ENCODE peak calls at places on chromosome 13, in ten cellular contexts. E, V, B, R, O, W, Q, K, L and F are unnamed samples.

GRCh38 chr13:105573134-105573533 is 962.3 kb downstream of the EFNB2 start:
- DNase-seq in E (no peak), V (no peak), B (no peak), R (no peak), O (no peak), W (no peak), Q (no peak), K (no peak), L (no peak), F (no peak)

GRCh38 chr13:21050288-21051197 is 10.8 kb downstream of the LATS2 start:
- DNase-seq in E (no peak), V (no peak), B (no peak), R (no peak), O (no peak), W (no peak), Q (no peak), K (no peak), L (peak; percentile 39), F (no peak)

GRCh38 chr13:80339841-80340642 is 884 bp downstream of the SPRY2 start:
- DNase-seq in E (peak; percentile 41), V (peak; percentile 76), B (no peak), R (peak; percentile 56), O (no peak), W (peak; percentile 83), Q (no peak), K (no peak), L (peak; percentile 34), F (no peak)

GRCh38 chr13:110287031-110287828 is 19.7 kb downstream of the COL4A1 start:
- DNase-seq in E (no peak), V (no peak), B (no peak), R (no peak), O (no peak), W (no peak), Q (no peak), K (no peak), L (no peak), F (peak; percentile 76)

GRCh38 chr13:28540612-28541011 is 45.7 kb upstream of the FLT1 start:
- DNase-seq in E (no peak), V (no peak), B (no peak), R (no peak), O (no peak), W (no peak), Q (no peak), K (no peak), L (peak; percentile 13), F (no peak)

GRCh38 chr13:74206061-74206561 is 71.9 kb upstream of the KLF12 start:
- DNase-seq in E (no peak), V (no peak), B (no peak), R (peak; percentile 40), O (no peak), W (no peak), Q (no peak), K (no peak), L (peak; percentile 82), F (no peak)

GRCh38 chr13:40149611-40150283 is 494.3 kb downstream of the COG6 start:
- DNase-seq in E (no peak), V (peak; percentile 76), B (no peak), R (no peak), O (no peak), W (no peak), Q (no peak), K (no peak), L (peak; percentile 96), F (no peak)

GRCh38 chr13:61128850-61129645 is 286.6 kb downstream of the PCDH20 start:
- DNase-seq in E (no peak), V (no peak), B (no peak), R (peak; percentile 25), O (no peak), W (no peak), Q (no peak), K (no peak), L (no peak), F (no peak)

GRCh38 chr13:40190656-40191100 is 475.8 kb downstream of the FOXO1 start:
- DNase-seq in E (peak; percentile 55), V (peak; percentile 79), B (no peak), R (peak; percentile 66), O (peak; percentile 66), W (no peak), Q (peak; percentile 50), K (peak; percentile 52), L (peak; percentile 98), F (no peak)

GRCh38 chr13:79525458-79525857 is 44.5 kb downstream of the NDFIP2 start:
- DNase-seq in E (no peak), V (no peak), B (no peak), R (no peak), O (no peak), W (no peak), Q (no peak), K (no peak), L (no peak), F (no peak)

GRCh38 chr13:47256618-47257017 is 359.8 kb upstream of the HTR2A start:
- DNase-seq in E (no peak), V (no peak), B (no peak), R (no peak), O (no peak), W (no peak), Q (no peak), K (no peak), L (peak; percentile 23), F (no peak)

GRCh38 chr13:73065665-73066350 is 7.0 kb downstream of the KLF5 start:
- DNase-seq in E (no peak), V (no peak), B (no peak), R (peak; percentile 18), O (no peak), W (no peak), Q (no peak), K (no peak), L (no peak), F (no peak)

GRCh38 chr13:49683489-49683888 is 7.8 kb downstream of the EBPL start:
- DNase-seq in E (no peak), V (no peak), B (no peak), R (no peak), O (no peak), W (no peak), Q (no peak), K (no peak), L (no peak), F (peak; percentile 17)

GRCh38 chr13:48727252-48728011 is 73.7 kb downstream of the CYSLTR2 start:
- DNase-seq in E (no peak), V (no peak), B (no peak), R (no peak), O (no peak), W (no peak), Q (no peak), K (no peak), L (peak; percentile 61), F (no peak)

GRCh38 chr13:72221276-72221962 is 354.4 kb upstream of the DACH1 start:
- DNase-seq in E (no peak), V (no peak), B (no peak), R (peak; percentile 95), O (no peak), W (no peak), Q (no peak), K (no peak), L (peak; percentile 26), F (no peak)

GRCh38 chr13:43473437-43473836 is 313.3 kb downstream of the ENOX1 start:
- DNase-seq in E (no peak), V (no peak), B (no peak), R (peak; percentile 42), O (no peak), W (no peak), Q (no peak), K (no peak), L (no peak), F (no peak)

GRCh38 chr13:64551755-64552154 is 2678.4 kb downstream of the PCDH9 start:
- DNase-seq in E (no peak), V (no peak), B (no peak), R (no peak), O (no peak), W (no peak), Q (no peak), K (no peak), L (peak; percentile 73), F (no peak)

GRCh38 chr13:70523622-70524021 is 415.4 kb upstream of the KLHL1 start:
- DNase-seq in E (no peak), V (no peak), B (no peak), R (no peak), O (no peak), W (no peak), Q (no peak), K (no peak), L (peak; percentile 15), F (no peak)

GRCh38 chr13:110980921-110981320 is 66.1 kb upstream of the ANKRD10 start:
- DNase-seq in E (no peak), V (no peak), B (no peak), R (no peak), O (no peak), W (no peak), Q (no peak), K (no peak), L (no peak), F (no peak)

GRCh38 chr13:44425041-44425814 is 51.6 kb downstream of the SERP2 start:
- DNase-seq in E (peak; percentile 12), V (no peak), B (no peak), R (no peak), O (no peak), W (peak; percentile 16), Q (no peak), K (no peak), L (no peak), F (no peak)

GRCh38 chr13:51999525-51999924 is 11.7 kb downstream of the ATP7B start:
- DNase-seq in E (no peak), V (no peak), B (no peak), R (no peak), O (no peak), W (peak; percentile 85), Q (no peak), K (no peak), L (no peak), F (no peak)

GRCh38 chr13:51832471-51833152 is 12.4 kb downstream of the TMEM272 start:
- DNase-seq in E (no peak), V (no peak), B (no peak), R (peak; percentile 40), O (no peak), W (no peak), Q (no peak), K (no peak), L (peak; percentile 54), F (peak; percentile 40)

GRCh38 chr13:73140804-73141203 is 82.0 kb downstream of the KLF5 start:
- DNase-seq in E (no peak), V (no peak), B (no peak), R (no peak), O (no peak), W (no peak), Q (no peak), K (no peak), L (no peak), F (no peak)

GRCh38 chr13:27728271-27728670 is 64.0 kb upstream of the GSX1 start:
- DNase-seq in E (no peak), V (no peak), B (no peak), R (peak; percentile 60), O (no peak), W (no peak), Q (no peak), K (no peak), L (peak; percentile 4), F (no peak)

GRCh38 chr13:67230774-67231480 is 791 bp upstream of the PCDH9 start:
- DNase-seq in E (peak; percentile 20), V (peak; percentile 70), B (peak; percentile 19), R (peak; percentile 73), O (no peak), W (peak; percentile 87), Q (no peak), K (peak; percentile 7), L (peak; percentile 64), F (peak; percentile 89)

GRCh38 chr13:50318887-50319286 is 303.6 kb downstream of the KCNRG start:
- DNase-seq in E (no peak), V (no peak), B (no peak), R (peak; percentile 48), O (no peak), W (no peak), Q (no peak), K (no peak), L (no peak), F (no peak)

GRCh38 chr13:99983401-99984133 is 2.0 kb downstream of the ZIC2 start:
- DNase-seq in E (no peak), V (no peak), B (no peak), R (peak; percentile 94), O (no peak), W (no peak), Q (no peak), K (no peak), L (no peak), F (no peak)

GRCh38 chr13:106100261-106100919 is 435.1 kb downstream of the EFNB2 start:
- DNase-seq in E (no peak), V (no peak), B (no peak), R (peak; percentile 97), O (no peak), W (no peak), Q (no peak), K (no peak), L (no peak), F (no peak)